ENCODE peak calls at places on chromosomes 16 and 17, in four cellular contexts. One of them, this sample, is unnamed.

GRCh38 chr16:81254919-81255526 is 16.5 kb downstream of the BCO1 start:
- DNase-seq in esophagus muscularis mucosa: no peak
- DNase-seq in mammary epithelial cell: no peak
- DNase-seq in cardiac fibroblast: no peak
- DNase-seq in this sample: no peak

GRCh38 chr17:77640916-77641605 is 317.4 kb upstream of the TNRC6C start:
- DNase-seq in cardiac fibroblast: no peak
- DNase-seq in mammary epithelial cell: no peak
- DNase-seq in esophagus muscularis mucosa: no peak
- DNase-seq in this sample: no peak

GRCh38 chr17:44829558-44830358 is at the start of gene GJC1:
- DNase-seq in cardiac fibroblast: peak; percentile 28
- DNase-seq in mammary epithelial cell: peak; percentile 45
- DNase-seq in esophagus muscularis mucosa: no peak
- DNase-seq in this sample: no peak

GRCh38 chr16:20740007-20740883 is 1.4 kb downstream of the THUMPD1 start:
- DNase-seq in mammary epithelial cell: peak; percentile 42
- DNase-seq in esophagus muscularis mucosa: peak; percentile 64
- DNase-seq in cardiac fibroblast: peak; percentile 31
- DNase-seq in this sample: peak; percentile 5

GRCh38 chr17:77184474-77184873 is 43.7 kb downstream of the SEC14L1 start:
- DNase-seq in mammary epithelial cell: peak; percentile 39
- DNase-seq in cardiac fibroblast: peak; percentile 36
- DNase-seq in esophagus muscularis mucosa: no peak
- DNase-seq in this sample: peak; percentile 21

GRCh38 chr17:3740611-3741073 is 16.9 kb downstream of the HASPIN start:
- DNase-seq in cardiac fibroblast: no peak
- DNase-seq in esophagus muscularis mucosa: no peak
- DNase-seq in mammary epithelial cell: no peak
- DNase-seq in this sample: no peak

GRCh38 chr17:34302626-34303025 is 16.6 kb upstream of the CCL8 start:
- DNase-seq in mammary epithelial cell: no peak
- DNase-seq in esophagus muscularis mucosa: no peak
- DNase-seq in cardiac fibroblast: no peak
- DNase-seq in this sample: no peak

GRCh38 chr17:66152756-66153155 is 39.2 kb downstream of the CEP112 start:
- DNase-seq in mammary epithelial cell: peak; percentile 2
- DNase-seq in cardiac fibroblast: peak; percentile 33
- DNase-seq in esophagus muscularis mucosa: no peak
- DNase-seq in this sample: peak; percentile 16

GRCh38 chr16:49713770-49714169 is 142.1 kb downstream of the ZNF423 start:
- DNase-seq in mammary epithelial cell: no peak
- DNase-seq in esophagus muscularis mucosa: no peak
- DNase-seq in cardiac fibroblast: no peak
- DNase-seq in this sample: no peak

GRCh38 chr17:38967290-38967738 is at the start of gene FBXO47:
- DNase-seq in esophagus muscularis mucosa: peak; percentile 97
- DNase-seq in mammary epithelial cell: peak; percentile 82
- DNase-seq in cardiac fibroblast: peak; percentile 94
- DNase-seq in this sample: peak; percentile 83

GRCh38 chr16:19523559-19524355 is at the start of gene CCP110:
- DNase-seq in mammary epithelial cell: peak; percentile 95
- DNase-seq in esophagus muscularis mucosa: peak; percentile 98
- DNase-seq in cardiac fibroblast: peak; percentile 97
- DNase-seq in this sample: peak; percentile 95

GRCh38 chr17:12730931-12731521 is 58.3 kb upstream of the ARHGAP44 start:
- DNase-seq in esophagus muscularis mucosa: no peak
- DNase-seq in mammary epithelial cell: no peak
- DNase-seq in cardiac fibroblast: peak; percentile 71
- DNase-seq in this sample: peak; percentile 10

GRCh38 chr16:75138636-75139035 is 9.7 kb upstream of the ZFP1 start:
- DNase-seq in esophagus muscularis mucosa: no peak
- DNase-seq in mammary epithelial cell: no peak
- DNase-seq in cardiac fibroblast: no peak
- DNase-seq in this sample: no peak

GRCh38 chr17:42964161-42964932 is at the start of gene AARSD1:
- DNase-seq in mammary epithelial cell: peak; percentile 90
- DNase-seq in esophagus muscularis mucosa: peak; percentile 94
- DNase-seq in cardiac fibroblast: peak; percentile 96
- DNase-seq in this sample: peak; percentile 94

GRCh38 chr17:4718276-4718675 is 7.8 kb downstream of the ARRB2 start:
- DNase-seq in cardiac fibroblast: no peak
- DNase-seq in mammary epithelial cell: no peak
- DNase-seq in esophagus muscularis mucosa: no peak
- DNase-seq in this sample: no peak

GRCh38 chr16:89557230-89557935 is 3.1 kb upstream of the RPL13 start:
- DNase-seq in mammary epithelial cell: peak; percentile 56
- DNase-seq in esophagus muscularis mucosa: no peak
- DNase-seq in cardiac fibroblast: peak; percentile 86
- DNase-seq in this sample: peak; percentile 68

GRCh38 chr17:61862105-61862574 is 1.2 kb downstream of the BRIP1 start:
- DNase-seq in cardiac fibroblast: peak; percentile 53
- DNase-seq in mammary epithelial cell: peak; percentile 50
- DNase-seq in esophagus muscularis mucosa: no peak
- DNase-seq in this sample: no peak

GRCh38 chr17:7241047-7241733 is 1.1 kb downstream of the GABARAP start:
- DNase-seq in cardiac fibroblast: no peak
- DNase-seq in mammary epithelial cell: no peak
- DNase-seq in esophagus muscularis mucosa: no peak
- DNase-seq in this sample: peak; percentile 52

GRCh38 chr17:83200231-83200699 is 120.9 kb downstream of the METRNL start:
- DNase-seq in esophagus muscularis mucosa: no peak
- DNase-seq in mammary epithelial cell: no peak
- DNase-seq in cardiac fibroblast: peak; percentile 90
- DNase-seq in this sample: peak; percentile 46

GRCh38 chr17:38601539-38602351 is 4.0 kb downstream of the SRCIN1 start:
- DNase-seq in cardiac fibroblast: no peak
- DNase-seq in esophagus muscularis mucosa: no peak
- DNase-seq in mammary epithelial cell: no peak
- DNase-seq in this sample: peak; percentile 17

GRCh38 chr17:19703106-19703775 is 13.1 kb downstream of the SLC47A2 start:
- DNase-seq in cardiac fibroblast: no peak
- DNase-seq in mammary epithelial cell: no peak
- DNase-seq in esophagus muscularis mucosa: peak; percentile 90
- DNase-seq in this sample: no peak

GRCh38 chr16:2971985-2972784 is 3.0 kb downstream of the PAQR4 start:
- DNase-seq in esophagus muscularis mucosa: no peak
- DNase-seq in mammary epithelial cell: no peak
- DNase-seq in cardiac fibroblast: no peak
- DNase-seq in this sample: no peak

GRCh38 chr16:51615141-51615540 is 464.1 kb upstream of the SALL1 start:
- DNase-seq in esophagus muscularis mucosa: no peak
- DNase-seq in cardiac fibroblast: no peak
- DNase-seq in mammary epithelial cell: no peak
- DNase-seq in this sample: no peak

GRCh38 chr16:88009566-88010342 is 58.5 kb downstream of the BANP start:
- DNase-seq in cardiac fibroblast: peak; percentile 9
- DNase-seq in esophagus muscularis mucosa: no peak
- DNase-seq in mammary epithelial cell: no peak
- DNase-seq in this sample: no peak

GRCh38 chr17:76386966-76387765 is 2.8 kb downstream of the SPHK1 start:
- DNase-seq in esophagus muscularis mucosa: no peak
- DNase-seq in cardiac fibroblast: no peak
- DNase-seq in mammary epithelial cell: no peak
- DNase-seq in this sample: no peak

GRCh38 chr17:79577485-79578187 is 33.2 kb downstream of the RBFOX3 start:
- DNase-seq in esophagus muscularis mucosa: no peak
- DNase-seq in mammary epithelial cell: no peak
- DNase-seq in cardiac fibroblast: no peak
- DNase-seq in this sample: no peak

GRCh38 chr17:62870581-62870964 is 62.5 kb upstream of the MARCHF10 start:
- DNase-seq in mammary epithelial cell: no peak
- DNase-seq in esophagus muscularis mucosa: no peak
- DNase-seq in cardiac fibroblast: no peak
- DNase-seq in this sample: no peak

GRCh38 chr17:42307362-42307927 is 19.1 kb downstream of the STAT5A start:
- DNase-seq in esophagus muscularis mucosa: no peak
- DNase-seq in cardiac fibroblast: no peak
- DNase-seq in mammary epithelial cell: no peak
- DNase-seq in this sample: no peak

GRCh38 chr17:38476549-38476948 is 48.3 kb downstream of the ARHGAP23 start:
- DNase-seq in mammary epithelial cell: no peak
- DNase-seq in esophagus muscularis mucosa: no peak
- DNase-seq in cardiac fibroblast: peak; percentile 18
- DNase-seq in this sample: peak; percentile 40

GRCh38 chr17:81025756-81026155 is 9.2 kb upstream of the BAIAP2 start:
- DNase-seq in esophagus muscularis mucosa: no peak
- DNase-seq in mammary epithelial cell: no peak
- DNase-seq in cardiac fibroblast: no peak
- DNase-seq in this sample: peak; percentile 54

GRCh38 chr17:81026266-81027036 is 8.5 kb upstream of the BAIAP2 start:
- DNase-seq in cardiac fibroblast: no peak
- DNase-seq in esophagus muscularis mucosa: no peak
- DNase-seq in mammary epithelial cell: no peak
- DNase-seq in this sample: no peak

GRCh38 chr17:81027038-81027437 is 7.9 kb upstream of the BAIAP2 start:
- DNase-seq in mammary epithelial cell: no peak
- DNase-seq in cardiac fibroblast: no peak
- DNase-seq in esophagus muscularis mucosa: no peak
- DNase-seq in this sample: peak; percentile 23

GRCh38 chr17:81027591-81028505 is 7.1 kb upstream of the BAIAP2 start:
- DNase-seq in cardiac fibroblast: no peak
- DNase-seq in mammary epithelial cell: no peak
- DNase-seq in esophagus muscularis mucosa: no peak
- DNase-seq in this sample: no peak

DNA sequence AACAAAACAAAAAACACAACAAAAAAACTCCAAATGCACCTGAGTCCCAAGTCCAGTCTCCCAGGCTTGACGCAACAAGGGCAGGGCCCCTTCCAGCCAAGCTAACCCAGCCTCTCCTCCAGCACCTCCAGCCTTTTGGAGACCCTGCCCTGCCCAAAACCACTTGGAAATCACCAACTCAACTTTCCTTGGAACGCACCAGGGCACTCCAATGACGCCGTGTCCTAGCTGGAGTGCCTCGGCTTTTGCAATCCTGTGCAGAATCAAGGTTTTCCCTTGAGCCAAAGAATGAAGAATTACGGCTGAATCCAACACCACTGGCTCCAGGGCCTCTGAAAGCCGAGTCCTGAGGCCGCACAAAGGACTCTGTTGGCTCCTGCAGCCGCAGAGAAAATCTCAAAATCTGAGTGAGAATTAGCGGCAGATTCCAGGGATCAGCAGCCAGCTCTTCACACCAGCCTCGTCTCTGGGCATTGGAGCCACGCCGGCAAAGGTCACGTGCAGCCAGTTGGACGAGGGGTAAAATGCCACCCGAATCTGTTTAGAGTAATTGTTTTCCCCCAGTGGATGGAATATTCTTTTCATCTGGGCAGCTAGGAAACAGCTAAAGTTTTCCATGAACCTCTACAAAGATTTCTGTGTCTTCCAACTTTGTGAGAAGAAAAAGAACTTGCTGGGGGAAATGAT is 9.7 kb upstream of the BAIAP2 start:
- DNase-seq in cardiac fibroblast: no peak
- DNase-seq in esophagus muscularis mucosa: no peak
- DNase-seq in mammary epithelial cell: no peak
- DNase-seq in this sample: peak; percentile 39
- H3K4me3 ChIP-seq in cardiac fibroblast: no peak overlapping the region
- H3K4me3 ChIP-seq in esophagus muscularis mucosa: no peak overlapping the region
- H3K4me3 ChIP-seq in mammary epithelial cell: no peak overlapping the region
- H3K4me3 ChIP-seq in this sample: no peak overlapping the region

DNA sequence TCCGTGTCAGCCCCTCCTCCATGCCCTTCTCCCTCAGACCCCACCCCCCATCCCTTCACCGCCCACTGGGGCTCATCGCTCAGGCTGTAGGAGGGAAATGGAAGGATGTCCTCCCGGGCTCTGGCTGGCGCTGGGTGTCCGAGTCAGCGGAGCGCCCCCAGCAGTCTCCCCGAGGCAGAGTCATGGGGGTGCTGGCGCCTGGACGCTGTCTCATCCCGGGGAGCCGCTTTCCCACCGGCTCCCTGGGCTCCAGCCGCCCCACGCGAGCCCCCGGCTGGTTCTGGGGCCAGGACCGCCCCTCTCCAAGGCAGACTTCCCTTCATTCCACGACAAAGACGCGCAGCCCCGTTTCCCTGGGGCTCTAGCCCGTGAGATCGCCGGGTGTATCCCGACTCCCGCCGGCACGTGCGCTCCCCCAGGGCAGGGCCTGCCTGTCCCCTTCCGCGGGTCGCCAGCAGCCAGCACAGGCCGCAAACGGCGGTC is 398 bp upstream of the ANTKMT start:
- DNase-seq in esophagus muscularis mucosa: no peak
- DNase-seq in cardiac fibroblast: peak; percentile 63
- DNase-seq in mammary epithelial cell: no peak
- DNase-seq in this sample: peak; percentile 62
- TF ChIP-seq CTCF in esophagus muscularis mucosa: no peak
- TF ChIP-seq CTCF in cardiac fibroblast: no peak
- TF ChIP-seq CTCF in mammary epithelial cell: no peak
- TF ChIP-seq CTCF in this sample: peak; percentile 34

DNA sequence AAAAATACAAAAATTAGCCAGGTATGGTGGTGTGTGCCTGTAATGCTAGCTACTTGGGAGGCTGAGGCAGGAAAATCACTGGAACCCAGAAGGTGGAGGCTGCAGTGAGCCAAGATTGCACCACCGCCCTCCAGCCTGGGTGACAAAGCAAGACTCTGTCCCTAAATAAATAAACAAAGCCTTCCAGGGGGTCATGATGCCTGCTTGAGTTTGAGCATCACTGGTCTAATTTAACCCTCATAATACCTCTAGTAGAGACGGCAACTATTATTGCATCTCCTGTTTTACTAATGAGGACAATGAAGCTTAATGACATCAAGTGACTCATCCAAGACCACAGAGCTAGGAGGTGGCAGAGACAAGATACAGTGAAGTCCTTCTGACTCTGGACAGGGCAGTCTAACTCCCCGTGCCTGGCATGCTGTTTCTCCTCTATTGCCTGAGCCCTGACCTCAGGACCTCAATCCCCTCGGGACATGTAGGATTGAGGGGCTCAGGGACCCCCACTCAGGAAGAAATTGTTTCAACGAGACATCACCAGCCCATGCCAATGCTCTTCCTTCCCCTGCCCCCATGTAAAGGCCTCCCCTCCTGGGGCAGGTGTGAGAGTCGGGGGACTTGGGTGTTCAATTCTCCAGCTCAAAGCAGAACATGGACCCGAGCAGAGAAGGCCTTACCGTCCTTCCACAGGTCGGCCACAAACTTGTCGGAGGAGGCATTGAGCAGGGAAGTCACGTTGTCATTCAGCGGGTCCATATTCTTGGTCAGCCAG is 102.9 kb downstream of the NDE1 start:
- DNase-seq in esophagus muscularis mucosa: no peak
- DNase-seq in mammary epithelial cell: no peak
- DNase-seq in cardiac fibroblast: no peak
- DNase-seq in this sample: no peak
- H3K4me3 ChIP-seq in esophagus muscularis mucosa: no peak overlapping the region
- H3K4me3 ChIP-seq in mammary epithelial cell: no peak overlapping the region
- H3K4me3 ChIP-seq in cardiac fibroblast: no peak overlapping the region
- H3K4me3 ChIP-seq in this sample: no peak overlapping the region

DNA sequence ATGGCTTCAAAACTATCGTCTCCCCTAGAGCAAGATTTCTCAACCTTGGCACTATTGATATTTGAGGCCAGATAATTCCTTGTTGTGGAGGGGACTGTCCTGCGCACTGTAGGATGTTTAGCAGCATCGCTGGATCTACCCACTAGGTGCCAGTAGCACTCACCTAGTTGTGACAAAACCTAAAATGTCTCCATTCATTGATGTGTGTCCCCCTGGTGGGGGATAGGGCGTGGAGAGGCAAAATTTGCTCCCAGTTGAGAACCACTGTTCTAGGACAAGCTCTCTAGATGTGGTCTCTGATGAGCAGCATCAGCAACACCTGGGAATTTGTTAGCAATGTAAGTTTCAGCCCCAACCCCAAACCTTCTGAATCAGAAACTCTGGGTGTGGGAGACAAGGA is 259.0 kb downstream of the XYLT1 start:
- DNase-seq in mammary epithelial cell: no peak
- DNase-seq in cardiac fibroblast: no peak
- DNase-seq in esophagus muscularis mucosa: no peak
- DNase-seq in this sample: no peak
- TF ChIP-seq CTCF in mammary epithelial cell: peak; percentile 33
- TF ChIP-seq CTCF in cardiac fibroblast: peak; percentile 13
- TF ChIP-seq CTCF in esophagus muscularis mucosa: peak; percentile 20
- TF ChIP-seq CTCF in this sample: peak; percentile 15